ENCODE peak calls at places on chromosomes 4 and X, in six cellular contexts. One of them, this sample, is unnamed.
A peak's percentile ranks its signal among the peaks of the same experiment; 100 is the strongest.

GRCh38 chrX:47576021-47576898 is 6.0 kb upstream of the TIMP1 start:
- DNase-seq in mesenchymal stem cell: no peak
- DNase-seq in mesendoderm: no peak
- DNase-seq in neuronal stem cell: no peak
- DNase-seq in H1: no peak
- DNase-seq in IMR-90: no peak
- DNase-seq in this sample: no peak

GRCh38 chr4:161696957-161697356 is 466.8 kb downstream of the FSTL5 start:
- DNase-seq in mesenchymal stem cell: no peak
- DNase-seq in mesendoderm: peak; percentile 76
- DNase-seq in neuronal stem cell: no peak
- DNase-seq in H1: no peak
- DNase-seq in IMR-90: no peak
- DNase-seq in this sample: no peak

GRCh38 chr4:128649575-128650205 is 159.8 kb upstream of the JADE1 start:
- DNase-seq in mesenchymal stem cell: peak; percentile 54
- DNase-seq in mesendoderm: no peak
- DNase-seq in neuronal stem cell: no peak
- DNase-seq in H1: peak; percentile 38
- DNase-seq in IMR-90: peak; percentile 77
- DNase-seq in this sample: peak; percentile 72

GRCh38 chr4:152661649-152662048 is 18.1 kb downstream of the TMEM154 start:
- DNase-seq in mesenchymal stem cell: no peak
- DNase-seq in mesendoderm: no peak
- DNase-seq in neuronal stem cell: no peak
- DNase-seq in H1: no peak
- DNase-seq in IMR-90: no peak
- DNase-seq in this sample: no peak

GRCh38 chr4:8765084-8765483 is 106.6 kb downstream of the HMX1 start:
- DNase-seq in mesenchymal stem cell: no peak
- DNase-seq in mesendoderm: no peak
- DNase-seq in neuronal stem cell: no peak
- DNase-seq in H1: no peak
- DNase-seq in IMR-90: no peak
- DNase-seq in this sample: no peak

GRCh38 chr4:180150818-180151217 is 2092.4 kb upstream of the TENM3 start:
- DNase-seq in mesenchymal stem cell: peak; percentile 24
- DNase-seq in mesendoderm: no peak
- DNase-seq in neuronal stem cell: no peak
- DNase-seq in H1: no peak
- DNase-seq in IMR-90: peak; percentile 12
- DNase-seq in this sample: peak; percentile 13

GRCh38 chr4:3342182-3342854 is 49.5 kb downstream of the RGS12 start:
- DNase-seq in mesenchymal stem cell: peak; percentile 56
- DNase-seq in mesendoderm: no peak
- DNase-seq in neuronal stem cell: no peak
- DNase-seq in H1: no peak
- DNase-seq in IMR-90: peak; percentile 95
- DNase-seq in this sample: no peak

GRCh38 chrX:132963846-132964245 is 5.4 kb upstream of the HS6ST2 start:
- DNase-seq in mesenchymal stem cell: no peak
- DNase-seq in mesendoderm: no peak
- DNase-seq in neuronal stem cell: no peak
- DNase-seq in H1: no peak
- DNase-seq in IMR-90: no peak
- DNase-seq in this sample: no peak

GRCh38 chr4:170988446-170988845 is 824.8 kb upstream of the GALNTL6 start:
- DNase-seq in mesenchymal stem cell: no peak
- DNase-seq in mesendoderm: no peak
- DNase-seq in neuronal stem cell: no peak
- DNase-seq in H1: no peak
- DNase-seq in IMR-90: no peak
- DNase-seq in this sample: no peak

GRCh38 chrX:112734250-112734649 is 54.5 kb upstream of the LHFPL1 start:
- DNase-seq in mesenchymal stem cell: peak; percentile 3
- DNase-seq in mesendoderm: peak; percentile 16
- DNase-seq in neuronal stem cell: no peak
- DNase-seq in H1: no peak
- DNase-seq in IMR-90: peak; percentile 14
- DNase-seq in this sample: no peak

GRCh38 chr4:89894654-89895652 is at the start of gene MMRN1:
- DNase-seq in mesenchymal stem cell: no peak
- DNase-seq in mesendoderm: peak; percentile 8
- DNase-seq in neuronal stem cell: no peak
- DNase-seq in H1: no peak
- DNase-seq in IMR-90: no peak
- DNase-seq in this sample: no peak

GRCh38 chrX:104253567-104254441 is 929 bp downstream of the ESX1 start:
- DNase-seq in mesenchymal stem cell: peak; percentile 2
- DNase-seq in mesendoderm: peak; percentile 50
- DNase-seq in neuronal stem cell: no peak
- DNase-seq in H1: peak; percentile 60
- DNase-seq in IMR-90: no peak
- DNase-seq in this sample: no peak

GRCh38 chrX:24646745-24647182 is 383 bp downstream of the PCYT1B start:
- DNase-seq in mesenchymal stem cell: peak; percentile 20
- DNase-seq in mesendoderm: no peak
- DNase-seq in neuronal stem cell: peak; percentile 37
- DNase-seq in H1: no peak
- DNase-seq in IMR-90: no peak
- DNase-seq in this sample: no peak

GRCh38 chrX:24651783-24652182 is 4.6 kb upstream of the PCYT1B start:
- DNase-seq in mesenchymal stem cell: no peak
- DNase-seq in mesendoderm: no peak
- DNase-seq in neuronal stem cell: no peak
- DNase-seq in H1: no peak
- DNase-seq in IMR-90: no peak
- DNase-seq in this sample: no peak

GRCh38 chrX:24643116-24643515 is 4.0 kb downstream of the PCYT1B start:
- DNase-seq in mesenchymal stem cell: peak; percentile 17
- DNase-seq in mesendoderm: peak; percentile 3
- DNase-seq in neuronal stem cell: no peak
- DNase-seq in H1: no peak
- DNase-seq in IMR-90: no peak
- DNase-seq in this sample: no peak

GRCh38 chrX:24647257-24648058 is at the start of gene PCYT1B:
- DNase-seq in mesenchymal stem cell: peak; percentile 71
- DNase-seq in mesendoderm: peak; percentile 91
- DNase-seq in neuronal stem cell: no peak
- DNase-seq in H1: peak; percentile 66
- DNase-seq in IMR-90: peak; percentile 49
- DNase-seq in this sample: peak; percentile 64
- H3K23ac ChIP-seq in mesenchymal stem cell: no peak within 1 kb of the TSS
- H3K23ac ChIP-seq in mesendoderm: no peak within 1 kb of the TSS
- H3K23ac ChIP-seq in neuronal stem cell: no peak within 1 kb of the TSS
- H3K23ac ChIP-seq in H1: peak within 1 kb of the TSS; percentile 4
- H3K23ac ChIP-seq in IMR-90: no peak within 1 kb of the TSS
- H3K23ac ChIP-seq in this sample: no peak within 1 kb of the TSS

DNA sequence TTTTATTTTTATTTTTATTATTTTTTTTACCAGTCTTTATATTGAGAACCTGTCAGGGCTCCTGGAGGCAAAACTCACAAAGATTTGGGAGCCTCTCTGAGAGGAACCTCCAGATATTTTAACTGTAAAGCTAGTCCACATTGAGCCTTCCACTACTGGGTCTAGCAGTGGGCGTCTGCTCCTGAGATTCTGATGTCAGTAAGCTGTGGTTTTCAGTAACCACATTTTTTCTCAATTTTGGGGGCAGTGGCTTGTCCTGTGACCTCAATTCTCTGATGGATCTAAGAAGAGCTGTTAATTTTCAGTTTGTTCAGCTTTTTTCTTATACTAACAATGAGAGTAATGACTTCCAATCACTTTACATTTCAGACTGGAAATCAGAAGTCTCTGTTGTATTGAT is 23.6 kb upstream of the GPRASP1 start:
- DNase-seq in mesenchymal stem cell: no peak
- DNase-seq in mesendoderm: no peak
- DNase-seq in neuronal stem cell: no peak
- DNase-seq in H1: no peak
- DNase-seq in IMR-90: no peak
- DNase-seq in this sample: no peak
- H4K8ac ChIP-seq in mesenchymal stem cell: no peak overlapping the region
- H4K8ac ChIP-seq in mesendoderm: no peak overlapping the region
- H4K8ac ChIP-seq in neuronal stem cell: no peak overlapping the region
- H4K8ac ChIP-seq in H1: no peak overlapping the region
- H4K8ac ChIP-seq in IMR-90: no peak overlapping the region
- H4K8ac ChIP-seq in this sample: no peak overlapping the region

GRCh38 chr4:169621754-169622481 is 1.5 kb downstream of the CLCN3 start:
- DNase-seq in mesenchymal stem cell: peak; percentile 94
- DNase-seq in mesendoderm: no peak
- DNase-seq in neuronal stem cell: no peak
- DNase-seq in H1: no peak
- DNase-seq in IMR-90: peak; percentile 90
- DNase-seq in this sample: no peak
- H3K4me3 ChIP-seq in mesenchymal stem cell: no peak overlapping the region
- H3K4me3 ChIP-seq in mesendoderm: no peak overlapping the region
- H3K4me3 ChIP-seq in neuronal stem cell: peak overlapping the region; percentile 72
- H3K4me3 ChIP-seq in H1: no peak overlapping the region
- H3K4me3 ChIP-seq in IMR-90: peak overlapping the region; percentile 18
- H3K4me3 ChIP-seq in this sample: no peak overlapping the region

GRCh38 chr4:177322881-177323280 is 13.2 kb downstream of the NEIL3 start:
- DNase-seq in mesenchymal stem cell: no peak
- DNase-seq in mesendoderm: no peak
- DNase-seq in neuronal stem cell: no peak
- DNase-seq in H1: no peak
- DNase-seq in IMR-90: no peak
- DNase-seq in this sample: no peak

GRCh38 chr4:177320721-177321120 is 11.0 kb downstream of the NEIL3 start:
- DNase-seq in mesenchymal stem cell: no peak
- DNase-seq in mesendoderm: peak; percentile 55
- DNase-seq in neuronal stem cell: no peak
- DNase-seq in H1: no peak
- DNase-seq in IMR-90: no peak
- DNase-seq in this sample: no peak

GRCh38 chr4:177322156-177322685 is 12.5 kb downstream of the NEIL3 start:
- DNase-seq in mesenchymal stem cell: peak; percentile 46
- DNase-seq in mesendoderm: no peak
- DNase-seq in neuronal stem cell: no peak
- DNase-seq in H1: no peak
- DNase-seq in IMR-90: peak; percentile 55
- DNase-seq in this sample: no peak

GRCh38 chr4:177321647-177322046 is 12.0 kb downstream of the NEIL3 start:
- DNase-seq in mesenchymal stem cell: no peak
- DNase-seq in mesendoderm: peak; percentile 51
- DNase-seq in neuronal stem cell: no peak
- DNase-seq in H1: no peak
- DNase-seq in IMR-90: no peak
- DNase-seq in this sample: no peak

DNA sequence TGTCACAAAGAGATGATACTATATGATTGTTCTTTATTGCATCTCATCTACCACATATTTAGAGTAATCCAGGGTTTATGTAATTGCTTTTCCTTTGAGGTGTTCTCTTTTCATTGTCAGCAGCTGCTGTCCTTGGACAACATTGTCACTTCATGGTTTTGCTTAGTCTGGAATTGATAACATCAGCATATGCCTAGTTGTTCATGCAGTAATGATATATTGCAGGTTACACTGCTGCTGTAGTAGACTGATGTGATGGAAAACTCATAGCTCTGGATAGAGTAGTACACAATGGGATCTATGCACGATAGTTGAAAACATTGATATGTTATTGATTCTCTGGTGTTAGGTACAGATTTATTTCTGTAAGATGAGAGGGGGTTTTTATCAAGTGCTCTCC is 13.7 kb downstream of the NEIL3 start:
- DNase-seq in mesenchymal stem cell: no peak
- DNase-seq in mesendoderm: no peak
- DNase-seq in neuronal stem cell: no peak
- DNase-seq in H1: no peak
- DNase-seq in IMR-90: no peak
- DNase-seq in this sample: no peak
- H3K23ac ChIP-seq in mesenchymal stem cell: no peak overlapping the region
- H3K23ac ChIP-seq in mesendoderm: no peak overlapping the region
- H3K23ac ChIP-seq in neuronal stem cell: no peak overlapping the region
- H3K23ac ChIP-seq in H1: no peak overlapping the region
- H3K23ac ChIP-seq in IMR-90: no peak overlapping the region
- H3K23ac ChIP-seq in this sample: no peak overlapping the region

GRCh38 chr4:138673053-138673452 is 342.5 kb upstream of the NOCT start:
- DNase-seq in mesenchymal stem cell: peak; percentile 72
- DNase-seq in mesendoderm: no peak
- DNase-seq in neuronal stem cell: no peak
- DNase-seq in H1: no peak
- DNase-seq in IMR-90: peak; percentile 15
- DNase-seq in this sample: peak; percentile 76
- H4K8ac ChIP-seq in mesenchymal stem cell: no peak overlapping the region
- H4K8ac ChIP-seq in mesendoderm: no peak overlapping the region
- H4K8ac ChIP-seq in neuronal stem cell: no peak overlapping the region
- H4K8ac ChIP-seq in H1: no peak overlapping the region
- H4K8ac ChIP-seq in IMR-90: no peak overlapping the region
- H4K8ac ChIP-seq in this sample: no peak overlapping the region

This sample was measured in trophoblast cell.